ENCODE peak calls at places on chromosomes 1 and 21, in five cellular contexts. One of them, this sample, is unnamed.
A peak's percentile ranks its signal among the peaks of the same experiment; 100 is the strongest.

GRCh38 chr1:65508051-65508450 is 87.6 kb downstream of the LEPR start:
- DNase-seq in activated naive CD4-positive, alpha-beta T cell treated with anti-CD3 and anti-CD28 coated beads, Interleukin-2, amount 50 U/mL, for 72 hours: no peak
- DNase-seq in H54: no peak
- DNase-seq in posterior cingulate gyrus: no peak
- DNase-seq in skeletal muscle cell: no peak
- DNase-seq in this sample: no peak

GRCh38 chr1:170634293-170634692 is 29.6 kb upstream of the PRRX1 start:
- DNase-seq in activated naive CD4-positive, alpha-beta T cell treated with anti-CD3 and anti-CD28 coated beads, Interleukin-2, amount 50 U/mL, for 72 hours: no peak
- DNase-seq in H54: no peak
- DNase-seq in posterior cingulate gyrus: no peak
- DNase-seq in skeletal muscle cell: no peak
- DNase-seq in this sample: no peak

GRCh38 chr1:154420172-154420571 is 15.0 kb downstream of the IL6R start:
- DNase-seq in activated naive CD4-positive, alpha-beta T cell treated with anti-CD3 and anti-CD28 coated beads, Interleukin-2, amount 50 U/mL, for 72 hours: no peak
- DNase-seq in H54: peak; percentile 75
- DNase-seq in posterior cingulate gyrus: peak; percentile 54
- DNase-seq in skeletal muscle cell: peak; percentile 83
- DNase-seq in this sample: peak; percentile 75

GRCh38 chr21:39660191-39660590 is 47.5 kb downstream of the B3GALT5 start:
- DNase-seq in activated naive CD4-positive, alpha-beta T cell treated with anti-CD3 and anti-CD28 coated beads, Interleukin-2, amount 50 U/mL, for 72 hours: no peak
- DNase-seq in H54: peak; percentile 42
- DNase-seq in posterior cingulate gyrus: no peak
- DNase-seq in skeletal muscle cell: no peak
- DNase-seq in this sample: peak; percentile 45

GRCh38 chr1:241229711-241230110 is 127.3 kb downstream of the RGS7 start:
- DNase-seq in activated naive CD4-positive, alpha-beta T cell treated with anti-CD3 and anti-CD28 coated beads, Interleukin-2, amount 50 U/mL, for 72 hours: no peak
- DNase-seq in H54: no peak
- DNase-seq in posterior cingulate gyrus: no peak
- DNase-seq in skeletal muscle cell: no peak
- DNase-seq in this sample: no peak

GRCh38 chr1:3454811-3455618 is 550 bp downstream of the ARHGEF16 start:
- DNase-seq in activated naive CD4-positive, alpha-beta T cell treated with anti-CD3 and anti-CD28 coated beads, Interleukin-2, amount 50 U/mL, for 72 hours: no peak
- DNase-seq in H54: no peak
- DNase-seq in posterior cingulate gyrus: no peak
- DNase-seq in skeletal muscle cell: no peak
- DNase-seq in this sample: no peak

GRCh38 chr21:46118871-46119564 is 21.1 kb downstream of the COL6A2 start:
- DNase-seq in activated naive CD4-positive, alpha-beta T cell treated with anti-CD3 and anti-CD28 coated beads, Interleukin-2, amount 50 U/mL, for 72 hours: no peak
- DNase-seq in H54: no peak
- DNase-seq in posterior cingulate gyrus: peak; percentile 4
- DNase-seq in skeletal muscle cell: no peak
- DNase-seq in this sample: no peak

GRCh38 chr1:41714613-41715389 is 203.9 kb downstream of the HIVEP3 start:
- DNase-seq in activated naive CD4-positive, alpha-beta T cell treated with anti-CD3 and anti-CD28 coated beads, Interleukin-2, amount 50 U/mL, for 72 hours: no peak
- DNase-seq in H54: no peak
- DNase-seq in posterior cingulate gyrus: no peak
- DNase-seq in skeletal muscle cell: no peak
- DNase-seq in this sample: peak; percentile 16

GRCh38 chr1:112509005-112509659 is 367 bp downstream of the WNT2B start:
- DNase-seq in activated naive CD4-positive, alpha-beta T cell treated with anti-CD3 and anti-CD28 coated beads, Interleukin-2, amount 50 U/mL, for 72 hours: peak; percentile 27
- DNase-seq in H54: no peak
- DNase-seq in posterior cingulate gyrus: no peak
- DNase-seq in skeletal muscle cell: no peak
- DNase-seq in this sample: no peak

GRCh38 chr21:17775431-17776126 is 43.6 kb downstream of the C21orf91 start:
- DNase-seq in activated naive CD4-positive, alpha-beta T cell treated with anti-CD3 and anti-CD28 coated beads, Interleukin-2, amount 50 U/mL, for 72 hours: no peak
- DNase-seq in H54: no peak
- DNase-seq in posterior cingulate gyrus: no peak
- DNase-seq in skeletal muscle cell: no peak
- DNase-seq in this sample: no peak

GRCh38 chr1:157181258-157181657 is 43.1 kb upstream of the ETV3 start:
- DNase-seq in activated naive CD4-positive, alpha-beta T cell treated with anti-CD3 and anti-CD28 coated beads, Interleukin-2, amount 50 U/mL, for 72 hours: no peak
- DNase-seq in H54: no peak
- DNase-seq in posterior cingulate gyrus: no peak
- DNase-seq in skeletal muscle cell: no peak
- DNase-seq in this sample: no peak

GRCh38 chr1:41144285-41144684 is 97.8 kb downstream of the SCMH1 start:
- DNase-seq in activated naive CD4-positive, alpha-beta T cell treated with anti-CD3 and anti-CD28 coated beads, Interleukin-2, amount 50 U/mL, for 72 hours: no peak
- DNase-seq in H54: no peak
- DNase-seq in posterior cingulate gyrus: no peak
- DNase-seq in skeletal muscle cell: no peak
- DNase-seq in this sample: no peak

GRCh38 chr1:115826642-115827041 is 14.3 kb downstream of the NHLH2 start:
- DNase-seq in activated naive CD4-positive, alpha-beta T cell treated with anti-CD3 and anti-CD28 coated beads, Interleukin-2, amount 50 U/mL, for 72 hours: no peak
- DNase-seq in H54: no peak
- DNase-seq in posterior cingulate gyrus: no peak
- DNase-seq in skeletal muscle cell: no peak
- DNase-seq in this sample: no peak

GRCh38 chr1:10378071-10378841 is 20.6 kb upstream of the PGD start:
- DNase-seq in activated naive CD4-positive, alpha-beta T cell treated with anti-CD3 and anti-CD28 coated beads, Interleukin-2, amount 50 U/mL, for 72 hours: no peak
- DNase-seq in H54: no peak
- DNase-seq in posterior cingulate gyrus: peak; percentile 14
- DNase-seq in skeletal muscle cell: peak; percentile 93
- DNase-seq in this sample: no peak

GRCh38 chr1:96346708-96347107 is 374.9 kb upstream of the PTBP2 start:
- DNase-seq in activated naive CD4-positive, alpha-beta T cell treated with anti-CD3 and anti-CD28 coated beads, Interleukin-2, amount 50 U/mL, for 72 hours: no peak
- DNase-seq in H54: no peak
- DNase-seq in posterior cingulate gyrus: no peak
- DNase-seq in skeletal muscle cell: no peak
- DNase-seq in this sample: no peak

GRCh38 chr21:45322960-45323461 is 35.3 kb upstream of the POFUT2 start:
- DNase-seq in activated naive CD4-positive, alpha-beta T cell treated with anti-CD3 and anti-CD28 coated beads, Interleukin-2, amount 50 U/mL, for 72 hours: no peak
- DNase-seq in H54: no peak
- DNase-seq in posterior cingulate gyrus: peak; percentile 3
- DNase-seq in skeletal muscle cell: no peak
- DNase-seq in this sample: no peak

GRCh38 chr1:59776960-59777852 is 37.5 kb upstream of the HOOK1 start:
- DNase-seq in activated naive CD4-positive, alpha-beta T cell treated with anti-CD3 and anti-CD28 coated beads, Interleukin-2, amount 50 U/mL, for 72 hours: no peak
- DNase-seq in H54: no peak
- DNase-seq in posterior cingulate gyrus: no peak
- DNase-seq in skeletal muscle cell: no peak
- DNase-seq in this sample: no peak

GRCh38 chr21:38831526-38832467 is 26.1 kb downstream of the ETS2 start:
- DNase-seq in activated naive CD4-positive, alpha-beta T cell treated with anti-CD3 and anti-CD28 coated beads, Interleukin-2, amount 50 U/mL, for 72 hours: peak; percentile 14
- DNase-seq in H54: peak; percentile 54
- DNase-seq in posterior cingulate gyrus: no peak
- DNase-seq in skeletal muscle cell: peak; percentile 100
- DNase-seq in this sample: peak; percentile 64

GRCh38 chr1:89633745-89634625 is 1.1 kb downstream of the LRRC8C start:
- DNase-seq in activated naive CD4-positive, alpha-beta T cell treated with anti-CD3 and anti-CD28 coated beads, Interleukin-2, amount 50 U/mL, for 72 hours: peak; percentile 35
- DNase-seq in H54: no peak
- DNase-seq in posterior cingulate gyrus: peak; percentile 18
- DNase-seq in skeletal muscle cell: no peak
- DNase-seq in this sample: peak; percentile 18

GRCh38 chr1:115428676-115429075 is 90.6 kb upstream of the NGF start:
- DNase-seq in activated naive CD4-positive, alpha-beta T cell treated with anti-CD3 and anti-CD28 coated beads, Interleukin-2, amount 50 U/mL, for 72 hours: no peak
- DNase-seq in H54: no peak
- DNase-seq in posterior cingulate gyrus: no peak
- DNase-seq in skeletal muscle cell: no peak
- DNase-seq in this sample: no peak

This sample was measured in kidney glomerular epithelial cell.